ENCODE peak calls at places on chromosomes 6 and 20, in six cellular contexts. L is activated CD4-positive, alpha-beta T cell treated with anti-CD3 and anti-CD28 coated beads for 36 hours; B is natural killer cell; V is naive thymus-derived CD8-positive, alpha-beta T cell; T is effector memory CD8-positive, alpha-beta T cell; I is left lobe of liver. G is an unnamed sample.

GRCh38 chr6:146902846-146903245 is 301.4 kb upstream of the STXBP5 start:
- ATAC-seq in B (no peak), I (no peak), T (no peak), L (no peak), V (no peak), G (no peak)

GRCh38 chr6:42193491-42193894 is 1.3 kb downstream of the GUCA1B start:
- ATAC-seq in B (no peak), I (no peak), L (no peak), T (no peak), V (no peak), G (peak; percentile 86)

GRCh38 chr6:3237761-3238662 is 10.6 kb upstream of the TUBB2B start:
- ATAC-seq in L (no peak), V (no peak), T (no peak), B (no peak), I (no peak), G (no peak)

GRCh38 chr6:149032318-149032598 is 285.3 kb upstream of the TAB2 start:
- ATAC-seq in L (peak; percentile 17), I (no peak), V (no peak), B (no peak), T (no peak), G (no peak)

GRCh38 chr6:27562027-27562410 is 89.1 kb upstream of the ZNF184 start:
- ATAC-seq in I (no peak), T (no peak), B (no peak), V (no peak), L (no peak), G (no peak)

GRCh38 chr20:18388860-18389259 is 78.0 kb downstream of the DZANK1 start:
- ATAC-seq in T (no peak), L (no peak), V (no peak), I (no peak), B (no peak), G (no peak)

GRCh38 chr6:10521104-10521808 is at the start of gene GCNT2:
- ATAC-seq in T (no peak), V (no peak), I (no peak), B (no peak), L (no peak), G (peak; percentile 86)

GRCh38 chr6:40537446-40537845 is 49.7 kb downstream of the LRFN2 start:
- ATAC-seq in T (no peak), L (no peak), B (no peak), V (no peak), I (no peak), G (no peak)

GRCh38 chr6:132898376-132898775 is 84.0 kb downstream of the RPS12 start:
- ATAC-seq in I (no peak), B (no peak), T (no peak), L (no peak), V (no peak), G (no peak)

GRCh38 chr6:75480425-75480824 is 13.2 kb downstream of the FILIP1 start:
- ATAC-seq in B (no peak), L (no peak), I (no peak), T (no peak), V (no peak), G (no peak)

GRCh38 chr20:56875052-56875663 is 246.1 kb downstream of the TFAP2C start:
- ATAC-seq in B (no peak), V (no peak), L (no peak), T (no peak), I (no peak), G (peak; percentile 97)

GRCh38 chr6:160420253-160420968 is 72.2 kb downstream of the SLC22A3 start:
- ATAC-seq in L (no peak), I (peak; percentile 73), V (no peak), T (no peak), B (no peak), G (no peak)

G was measured in esophagus mucosa.